ENCODE peak calls at places on chromosomes 7 and 10, in eight cellular contexts. B, P, W, T, C, K, U and H are unnamed samples.

GRCh38 chr10:95413608-95414007 is 122.8 kb upstream of the PDLIM1 start:
- DNase-seq in K (no peak), P (no peak), C (no peak), U (no peak), B (no peak), W (no peak), T (no peak), H (no peak)

GRCh38 chr10:1316107-1316805 is 260.1 kb downstream of the WDR37 start:
- DNase-seq in W (no peak), P (no peak), U (no peak), C (no peak), T (no peak), B (no peak), K (no peak), H (no peak)

GRCh38 chr10:130454543-130455000 is 318.4 kb downstream of the GLRX3 start:
- DNase-seq in C (no peak), T (no peak), U (no peak), B (no peak), P (no peak), K (no peak), W (peak), H (no peak)

GRCh38 chr7:87225696-87226095 is 6.2 kb upstream of the TMEM243 start:
- DNase-seq in K (no peak), W (no peak), T (no peak), P (no peak), C (peak), U (no peak), B (no peak), H (no peak)

GRCh38 chr7:156109076-156109475 is 296.8 kb upstream of the SHH start:
- DNase-seq in B (no peak), W (no peak), P (no peak), C (no peak), T (no peak), K (no peak), U (no peak), H (no peak)

GRCh38 chr10:123100030-123100762 is 35.6 kb upstream of the HMX3 start:
- DNase-seq in T (no peak), B (no peak), C (no peak), K (no peak), P (no peak), W (no peak), U (no peak), H (no peak)

GRCh38 chr7:103626776-103627175 is 180.8 kb upstream of the SLC26A5 start:
- DNase-seq in B (no peak), U (no peak), T (no peak), W (no peak), K (no peak), P (no peak), C (peak), H (no peak)

GRCh38 chr10:84401838-84402611 is 73.6 kb downstream of the CCSER2 start:
- DNase-seq in W (no peak), T (no peak), U (no peak), B (no peak), P (no peak), C (no peak), K (no peak), H (no peak)

GRCh38 chr10:103181244-103181643 is 11.8 kb downstream of the NT5C2 start:
- DNase-seq in T (no peak), P (no peak), K (no peak), C (no peak), B (no peak), W (no peak), U (no peak), H (no peak)

GRCh38 chr10:44125879-44126675 is 258.8 kb downstream of the CXCL12 start:
- DNase-seq in T (no peak), P (no peak), B (no peak), U (no peak), K (no peak), C (peak), W (no peak), H (no peak)

GRCh38 chr7:66682350-66683093 is 53.8 kb downstream of the KCTD7 start:
- DNase-seq in T (no peak), K (no peak), U (peak), P (no peak), C (peak), W (peak), B (no peak), H (no peak)

GRCh38 chr10:46077616-46078268 is 31.7 kb upstream of the MSMB start:
- DNase-seq in W (no peak), P (no peak), K (no peak), T (no peak), U (no peak), C (no peak), B (no peak), H (no peak)

GRCh38 chr10:48598936-48599829 is 5.7 kb downstream of the ARHGAP22 start:
- DNase-seq in U (no peak), W (no peak), P (no peak), C (no peak), B (no peak), K (no peak), T (no peak), H (no peak)

GRCh38 chr10:5583525-5584175 is 58.9 kb downstream of the CALML3 start:
- DNase-seq in K (no peak), T (no peak), B (no peak), W (peak), C (no peak), U (no peak), P (no peak), H (no peak)

GRCh38 chr10:24701447-24701846 is 22.2 kb downstream of the ARHGAP21 start:
- DNase-seq in U (no peak), P (no peak), T (no peak), C (peak), K (no peak), B (no peak), W (no peak), H (no peak)